ENCODE peak calls at places on chromosomes 7 and 10, in seven cellular contexts. One of them, this sample, is unnamed. For H3K4me1, the result is how much of the 10 kb centered on the place peaks cover.

GRCh38 chr7:146084086-146084485 is 32.5 kb upstream of the CNTNAP2 start:
- DNase-seq in tibial artery: no peak
- DNase-seq in neural progenitor cell: no peak
- DNase-seq in suprapubic skin: no peak
- DNase-seq in cardiac muscle cell: no peak
- DNase-seq in Panc1: no peak
- DNase-seq in heart left ventricle: no peak
- DNase-seq in this sample: no peak

GRCh38 chr7:157409753-157410727 is 73.2 kb downstream of the DNAJB6 start:
- DNase-seq in tibial artery: no peak
- DNase-seq in neural progenitor cell: no peak
- DNase-seq in suprapubic skin: no peak
- DNase-seq in cardiac muscle cell: no peak
- DNase-seq in Panc1: no peak
- DNase-seq in heart left ventricle: no peak
- DNase-seq in this sample: peak

GRCh38 chr10:311901-312665 is 176.8 kb downstream of the ZMYND11 start:
- DNase-seq in tibial artery: no peak
- DNase-seq in neural progenitor cell: no peak
- DNase-seq in suprapubic skin: no peak
- DNase-seq in cardiac muscle cell: no peak
- DNase-seq in Panc1: no peak
- DNase-seq in heart left ventricle: no peak
- DNase-seq in this sample: no peak

GRCh38 chr10:5840314-5841307 is 27.4 kb upstream of the GDI2 start:
- DNase-seq in tibial artery: no peak
- DNase-seq in neural progenitor cell: peak
- DNase-seq in suprapubic skin: no peak
- DNase-seq in cardiac muscle cell: peak
- DNase-seq in Panc1: no peak
- DNase-seq in heart left ventricle: peak
- DNase-seq in this sample: peak

GRCh38 chr7:139828880-139829653 is at the start of gene TBXAS1:
- DNase-seq in tibial artery: no peak
- DNase-seq in neural progenitor cell: no peak
- DNase-seq in suprapubic skin: no peak
- DNase-seq in cardiac muscle cell: no peak
- DNase-seq in Panc1: no peak
- DNase-seq in heart left ventricle: no peak
- DNase-seq in this sample: no peak

GRCh38 chr7:7790041-7790751 is 71.8 kb upstream of the RPA3 start:
- DNase-seq in tibial artery: no peak
- DNase-seq in neural progenitor cell: peak
- DNase-seq in suprapubic skin: no peak
- DNase-seq in cardiac muscle cell: no peak
- DNase-seq in Panc1: no peak
- DNase-seq in heart left ventricle: no peak
- DNase-seq in this sample: no peak

GRCh38 chr7:894927-895450 is 18.6 kb downstream of the GET4 start:
- DNase-seq in tibial artery: no peak
- DNase-seq in neural progenitor cell: no peak
- DNase-seq in suprapubic skin: no peak
- DNase-seq in cardiac muscle cell: no peak
- DNase-seq in Panc1: no peak
- DNase-seq in heart left ventricle: no peak
- DNase-seq in this sample: no peak

GRCh38 chr7:30201161-30201666 is 66.4 kb downstream of the MTURN start:
- DNase-seq in tibial artery: no peak
- DNase-seq in neural progenitor cell: no peak
- DNase-seq in suprapubic skin: no peak
- DNase-seq in cardiac muscle cell: no peak
- DNase-seq in Panc1: no peak
- DNase-seq in heart left ventricle: no peak
- DNase-seq in this sample: no peak

GRCh38 chr10:70927221-70927943 is 39.0 kb upstream of the PCBD1 start:
- DNase-seq in tibial artery: no peak
- DNase-seq in neural progenitor cell: no peak
- DNase-seq in suprapubic skin: no peak
- DNase-seq in cardiac muscle cell: peak
- DNase-seq in Panc1: no peak
- DNase-seq in heart left ventricle: no peak
- DNase-seq in this sample: no peak

GRCh38 chr10:89861584-89862287 is 160.3 kb downstream of the KIF20B start:
- DNase-seq in tibial artery: no peak
- DNase-seq in neural progenitor cell: no peak
- DNase-seq in suprapubic skin: no peak
- DNase-seq in cardiac muscle cell: peak
- DNase-seq in Panc1: no peak
- DNase-seq in heart left ventricle: no peak
- DNase-seq in this sample: no peak

GRCh38 chr7:28646371-28647075 is 234.2 kb downstream of the CREB5 start:
- DNase-seq in tibial artery: no peak
- DNase-seq in neural progenitor cell: no peak
- DNase-seq in suprapubic skin: no peak
- DNase-seq in cardiac muscle cell: no peak
- DNase-seq in Panc1: no peak
- DNase-seq in heart left ventricle: no peak
- DNase-seq in this sample: no peak

GRCh38 chr7:147595076-147595475 is 995.5 kb upstream of the C7orf33 start:
- DNase-seq in tibial artery: no peak
- DNase-seq in neural progenitor cell: no peak
- DNase-seq in suprapubic skin: no peak
- DNase-seq in cardiac muscle cell: no peak
- DNase-seq in Panc1: no peak
- DNase-seq in heart left ventricle: no peak
- DNase-seq in this sample: no peak

GRCh38 chr7:75943864-75944263 is 28.9 kb downstream of the POR start:
- DNase-seq in tibial artery: no peak
- DNase-seq in neural progenitor cell: no peak
- DNase-seq in suprapubic skin: no peak
- DNase-seq in cardiac muscle cell: no peak
- DNase-seq in Panc1: peak
- DNase-seq in heart left ventricle: no peak
- DNase-seq in this sample: no peak

GRCh38 chr10:117757121-117757795 is 214.7 kb downstream of the EMX2 start:
- DNase-seq in tibial artery: no peak
- DNase-seq in neural progenitor cell: no peak
- DNase-seq in suprapubic skin: no peak
- DNase-seq in cardiac muscle cell: no peak
- DNase-seq in Panc1: no peak
- DNase-seq in heart left ventricle: no peak
- DNase-seq in this sample: no peak

GRCh38 chr7:139582671-139583155 is 59.2 kb downstream of the CLEC2L start:
- DNase-seq in tibial artery: no peak
- DNase-seq in neural progenitor cell: no peak
- DNase-seq in suprapubic skin: no peak
- DNase-seq in cardiac muscle cell: no peak
- DNase-seq in Panc1: no peak
- DNase-seq in heart left ventricle: no peak
- DNase-seq in this sample: no peak

GRCh38 chr7:35257251-35258124 is 3.6 kb upstream of the TBX20 start:
- DNase-seq in tibial artery: no peak
- DNase-seq in neural progenitor cell: peak
- DNase-seq in suprapubic skin: no peak
- DNase-seq in cardiac muscle cell: peak
- DNase-seq in Panc1: no peak
- DNase-seq in heart left ventricle: peak
- DNase-seq in this sample: peak

GRCh38 chr7:117014673-117015133 is 61.4 kb downstream of the ST7 start:
- DNase-seq in tibial artery: peak
- DNase-seq in neural progenitor cell: peak
- DNase-seq in suprapubic skin: no peak
- DNase-seq in cardiac muscle cell: peak
- DNase-seq in Panc1: no peak
- DNase-seq in heart left ventricle: peak
- DNase-seq in this sample: peak

GRCh38 chr10:10131984-10132383 is 885.7 kb upstream of the CELF2 start:
- DNase-seq in tibial artery: no peak
- DNase-seq in neural progenitor cell: no peak
- DNase-seq in suprapubic skin: no peak
- DNase-seq in cardiac muscle cell: peak
- DNase-seq in Panc1: no peak
- DNase-seq in heart left ventricle: no peak
- DNase-seq in this sample: no peak

GRCh38 chr7:27237735-27238334 is 4.8 kb upstream of the EVX1 start:
- DNase-seq in tibial artery: peak
- DNase-seq in neural progenitor cell: no peak
- DNase-seq in suprapubic skin: no peak
- DNase-seq in cardiac muscle cell: peak
- DNase-seq in Panc1: no peak
- DNase-seq in heart left ventricle: no peak
- DNase-seq in this sample: no peak

GRCh38 chr7:12713625-12714435 is 26.4 kb downstream of the ARL4A start:
- DNase-seq in tibial artery: no peak
- DNase-seq in neural progenitor cell: no peak
- DNase-seq in suprapubic skin: no peak
- DNase-seq in cardiac muscle cell: no peak
- DNase-seq in Panc1: no peak
- DNase-seq in heart left ventricle: no peak
- DNase-seq in this sample: no peak

GRCh38 chr7:188727-189500 is 3.5 kb upstream of the FAM20C start:
- DNase-seq in tibial artery: no peak
- DNase-seq in neural progenitor cell: no peak
- DNase-seq in suprapubic skin: no peak
- DNase-seq in cardiac muscle cell: no peak
- DNase-seq in Panc1: no peak
- DNase-seq in heart left ventricle: no peak
- DNase-seq in this sample: no peak

GRCh38 chr7:13336227-13336626 is 648.8 kb downstream of the ARL4A start:
- DNase-seq in tibial artery: no peak
- DNase-seq in neural progenitor cell: no peak
- DNase-seq in suprapubic skin: no peak
- DNase-seq in cardiac muscle cell: peak
- DNase-seq in Panc1: no peak
- DNase-seq in heart left ventricle: no peak
- DNase-seq in this sample: no peak

GRCh38 chr10:4077804-4078203 is 292.8 kb upstream of the KLF6 start:
- DNase-seq in tibial artery: no peak
- DNase-seq in neural progenitor cell: no peak
- DNase-seq in suprapubic skin: no peak
- DNase-seq in cardiac muscle cell: no peak
- DNase-seq in Panc1: no peak
- DNase-seq in heart left ventricle: no peak
- DNase-seq in this sample: no peak

GRCh38 chr10:72455889-72456588 is 101.3 kb upstream of the DNAJB12 start:
- DNase-seq in tibial artery: no peak
- DNase-seq in neural progenitor cell: peak
- DNase-seq in suprapubic skin: no peak
- DNase-seq in cardiac muscle cell: peak
- DNase-seq in Panc1: no peak
- DNase-seq in heart left ventricle: no peak
- DNase-seq in this sample: no peak

GRCh38 chr7:7972927-7973594 is 4.5 kb downstream of the GLCCI1 start:
- DNase-seq in tibial artery: no peak
- DNase-seq in neural progenitor cell: no peak
- DNase-seq in suprapubic skin: no peak
- DNase-seq in cardiac muscle cell: no peak
- DNase-seq in Panc1: no peak
- DNase-seq in heart left ventricle: no peak
- DNase-seq in this sample: no peak

GRCh38 chr10:88186335-88186734 is 322.9 kb downstream of the PTEN start:
- DNase-seq in tibial artery: no peak
- DNase-seq in neural progenitor cell: no peak
- DNase-seq in suprapubic skin: no peak
- DNase-seq in cardiac muscle cell: peak
- DNase-seq in Panc1: no peak
- DNase-seq in heart left ventricle: no peak
- DNase-seq in this sample: no peak

GRCh38 chr7:101390901-101391301 is 28.2 kb downstream of the COL26A1 start:
- DNase-seq in tibial artery: no peak
- DNase-seq in neural progenitor cell: peak
- DNase-seq in suprapubic skin: no peak
- DNase-seq in cardiac muscle cell: peak
- DNase-seq in Panc1: no peak
- DNase-seq in heart left ventricle: peak
- DNase-seq in this sample: peak

GRCh38 chr10:131310904-131311660 is 439 bp downstream of the TCERG1L start:
- DNase-seq in tibial artery: no peak
- DNase-seq in neural progenitor cell: peak
- DNase-seq in suprapubic skin: no peak
- DNase-seq in cardiac muscle cell: peak
- DNase-seq in Panc1: no peak
- DNase-seq in heart left ventricle: no peak
- DNase-seq in this sample: no peak
- H3K4me3 ChIP-seq in tibial artery: no peak
- H3K4me3 ChIP-seq in neural progenitor cell: peak
- H3K4me3 ChIP-seq in suprapubic skin: peak
- H3K4me3 ChIP-seq in cardiac muscle cell: peak
- H3K4me3 ChIP-seq in Panc1: no peak
- H3K4me3 ChIP-seq in heart left ventricle: no peak
- H3K4me3 ChIP-seq in this sample: peak

GRCh38 chr10:96745950-96746349 is 25.6 kb upstream of the PIK3AP1 start:
- DNase-seq in tibial artery: no peak
- DNase-seq in neural progenitor cell: no peak
- DNase-seq in suprapubic skin: no peak
- DNase-seq in cardiac muscle cell: no peak
- DNase-seq in Panc1: no peak
- DNase-seq in heart left ventricle: no peak
- DNase-seq in this sample: no peak
- H3K4me1 ChIP-seq in tibial artery: under half
- H3K4me1 ChIP-seq in neural progenitor cell: under half
- H3K4me1 ChIP-seq in suprapubic skin: under half
- H3K4me1 ChIP-seq in cardiac muscle cell: under half
- H3K4me1 ChIP-seq in Panc1: under half
- H3K4me1 ChIP-seq in heart left ventricle: under half
- H3K4me1 ChIP-seq in this sample: under half

GRCh38 chr7:114085313-114085591 is 166.4 kb upstream of the PPP1R3A start:
- DNase-seq in tibial artery: no peak
- DNase-seq in neural progenitor cell: no peak
- DNase-seq in suprapubic skin: no peak
- DNase-seq in cardiac muscle cell: no peak
- DNase-seq in Panc1: no peak
- DNase-seq in heart left ventricle: no peak
- DNase-seq in this sample: no peak
- H3K4me3 ChIP-seq in tibial artery: peak
- H3K4me3 ChIP-seq in neural progenitor cell: peak
- H3K4me3 ChIP-seq in suprapubic skin: peak
- H3K4me3 ChIP-seq in cardiac muscle cell: peak
- H3K4me3 ChIP-seq in Panc1: peak
- H3K4me3 ChIP-seq in heart left ventricle: peak
- H3K4me3 ChIP-seq in this sample: peak

DNA sequence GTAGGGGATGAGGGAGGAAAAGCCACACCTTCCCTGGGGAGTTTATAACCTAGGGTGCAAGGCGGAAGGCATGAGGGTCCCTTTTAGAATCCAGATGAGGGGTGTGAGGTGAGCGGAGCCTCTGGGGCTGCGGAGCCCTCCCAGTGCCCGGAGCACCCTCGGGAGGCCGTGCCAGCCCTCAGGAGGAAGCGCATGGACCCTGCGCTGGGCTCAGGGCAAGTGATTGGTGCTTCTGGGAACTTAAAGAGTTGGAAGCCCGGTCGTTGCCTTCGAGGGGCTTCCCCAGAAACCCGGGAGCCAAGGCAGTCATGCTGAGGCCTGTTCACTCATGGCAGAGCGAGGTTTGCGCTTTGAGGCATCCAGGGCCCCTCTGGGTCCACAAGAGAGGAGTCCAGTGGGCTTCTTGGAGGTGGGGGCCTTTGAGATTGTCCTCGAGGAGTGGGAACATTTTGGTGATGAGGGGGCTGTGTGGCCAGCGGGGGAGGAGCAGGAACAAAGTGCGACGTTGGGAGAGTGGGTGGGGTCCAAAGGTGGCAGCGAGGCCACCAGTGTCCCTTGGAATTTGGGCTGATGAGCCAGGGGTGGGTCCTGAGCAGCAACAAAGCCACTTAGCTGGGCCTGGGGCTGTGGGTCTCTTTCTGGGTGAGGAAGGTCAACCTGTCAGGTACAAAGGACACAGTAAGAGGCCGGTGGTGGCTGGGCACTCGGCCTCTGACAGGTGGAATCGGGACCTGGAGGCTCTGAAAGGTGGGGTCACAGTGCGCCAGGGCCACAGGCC is 79.9 kb downstream of the MKI67 start:
- DNase-seq in tibial artery: no peak
- DNase-seq in neural progenitor cell: no peak
- DNase-seq in suprapubic skin: no peak
- DNase-seq in cardiac muscle cell: no peak
- DNase-seq in Panc1: no peak
- DNase-seq in heart left ventricle: no peak
- DNase-seq in this sample: no peak
- H3K4me1 ChIP-seq in tibial artery: under half
- H3K4me1 ChIP-seq in neural progenitor cell: under half
- H3K4me1 ChIP-seq in suprapubic skin: under half
- H3K4me1 ChIP-seq in cardiac muscle cell: under half
- H3K4me1 ChIP-seq in Panc1: under half
- H3K4me1 ChIP-seq in heart left ventricle: under half
- H3K4me1 ChIP-seq in this sample: half or more

This sample was measured in left ventricle myocardium inferior.